ENCODE peak calls at places on chromosome 5, in nine cellular contexts. R is MCF 10A; I is COR-L47; F is stimulated activated CD4-positive, alpha-beta T cell treated with anti-CD3 and anti-CD28 coated beads, TNF-alpha, amount 100 ng/mL, for 1 hour; C is NT2/D1; Y is activated naive CD8-positive, alpha-beta T cell treated with anti-CD3 and anti-CD28 coated beads, Interleukin-2, amount 50 U/mL, for 24 hours; N is CD8-positive, alpha-beta T cell; M is GM03348; X is lower leg skin. Z is an unnamed sample.

GRCh38 chr5:90562331-90562730 is 3.7 kb downstream of the ADGRV1 start:
- DNase-seq in N (no peak), C (no peak), R (no peak), X (no peak), M (no peak), Y (no peak), F (no peak), I (peak; percentile 49), Z (no peak)

GRCh38 chr5:124718376-124718775 is 28.1 kb downstream of the ZNF608 start:
- DNase-seq in N (no peak), X (no peak), F (no peak), I (peak; percentile 24), R (no peak), Y (no peak), C (no peak), M (no peak), Z (no peak)

GRCh38 chr5:143205386-143205785 is 198.1 kb downstream of the NR3C1 start:
- DNase-seq in R (peak; percentile 86), Y (no peak), N (no peak), M (peak; percentile 83), C (no peak), I (no peak), F (no peak), X (no peak), Z (no peak)

GRCh38 chr5:107501965-107502691 is 168.6 kb downstream of the EFNA5 start:
- DNase-seq in R (peak; percentile 37), I (no peak), M (no peak), F (no peak), X (no peak), Y (no peak), C (no peak), N (no peak), Z (no peak)

GRCh38 chr5:142871880-142872200 is 101.7 kb downstream of the ARHGAP26 start:
- DNase-seq in R (no peak), N (no peak), F (no peak), M (peak; percentile 52), C (no peak), Y (no peak), X (no peak), I (no peak), Z (no peak)

GRCh38 chr5:9265391-9266287 is 280.2 kb downstream of the SEMA5A start:
- DNase-seq in M (peak; percentile 68), Y (no peak), I (no peak), R (peak; percentile 70), N (no peak), F (no peak), X (no peak), C (peak; percentile 11), Z (no peak)

GRCh38 chr5:179819296-179820126 is 1.2 kb upstream of the SQSTM1 start:
- DNase-seq in F (no peak), C (no peak), R (peak; percentile 88), X (peak; percentile 94), I (peak; percentile 67), N (no peak), Y (peak; percentile 64), M (peak; percentile 74), Z (peak; percentile 95)

GRCh38 chr5:178271726-178272479 is 39.3 kb upstream of the PHYKPL start:
- DNase-seq in F (no peak), M (no peak), N (no peak), C (no peak), Y (no peak), X (no peak), R (no peak), I (no peak), Z (no peak)

GRCh38 chr5:39461007-39461682 is 36.4 kb upstream of the DAB2 start:
- DNase-seq in F (no peak), Y (peak; percentile 4), I (no peak), M (no peak), R (no peak), N (no peak), C (no peak), X (no peak), Z (no peak)

GRCh38 chr5:15475365-15475764 is 24.6 kb upstream of the FBXL7 start:
- DNase-seq in F (no peak), X (no peak), R (no peak), Y (no peak), N (no peak), I (no peak), M (no peak), C (no peak), Z (no peak)

Z was measured in chondrocyte.